ENCODE peak calls at places on chromosomes 2 and 18, in four cellular contexts. S, Z, G and H are unnamed samples.

GRCh38 chr2:146135245-146135644 is 1615.3 kb upstream of the ZEB2 start:
- DNase-seq in Z (no peak), S (no peak), G (no peak), H (no peak)

GRCh38 chr18:50203801-50204604 is 9.1 kb upstream of the MYO5B start:
- DNase-seq in G (peak; percentile 37), S (peak; percentile 46), Z (no peak), H (peak; percentile 74)

GRCh38 chr18:31683968-31684278 is 458 bp downstream of the B4GALT6 start:
- DNase-seq in S (no peak), Z (no peak), G (no peak), H (no peak)

GRCh38 chr2:73979021-73979420 is 5.7 kb upstream of the TET3 start:
- DNase-seq in Z (no peak), G (no peak), S (no peak), H (no peak)

GRCh38 chr2:85564144-85564563 is 2.9 kb upstream of the GGCX start:
- DNase-seq in G (no peak), S (no peak), Z (no peak), H (no peak)

GRCh38 chr2:120867290-120868231 is 131.9 kb downstream of the GLI2 start:
- DNase-seq in Z (no peak), S (no peak), G (peak; percentile 25), H (peak; percentile 55)

GRCh38 chr18:41075212-41075611 is 879.8 kb upstream of the PIK3C3 start:
- DNase-seq in G (no peak), Z (no peak), S (no peak), H (no peak)

GRCh38 chr2:163687213-163687612 is 48.6 kb downstream of the FIGN start:
- DNase-seq in S (no peak), Z (no peak), G (no peak), H (no peak)

GRCh38 chr18:63179422-63179821 is 140.1 kb downstream of the BCL2 start:
- DNase-seq in S (no peak), G (no peak), Z (no peak), H (no peak)

GRCh38 chr2:151472966-151473365 is 63.3 kb downstream of the RIF1 start:
- DNase-seq in G (no peak), Z (no peak), S (no peak), H (no peak)

GRCh38 chr2:26172866-26173595 is at the start of gene GAREM2:
- DNase-seq in Z (no peak), S (no peak), G (peak; percentile 73), H (peak; percentile 54)

GRCh38 chr18:34848695-34849094 is 138.6 kb downstream of the DTNA start:
- DNase-seq in S (no peak), Z (no peak), G (no peak), H (no peak)

GRCh38 chr18:37270046-37270665 is 295.4 kb downstream of the CELF4 start:
- DNase-seq in G (peak; percentile 56), S (peak; percentile 21), Z (no peak), H (peak; percentile 64)

GRCh38 chr2:132779206-132779605 is 109.2 kb upstream of the LYPD1 start:
- DNase-seq in G (no peak), S (no peak), Z (no peak), H (no peak)

GRCh38 chr2:41870948-41871522 is 176.8 kb upstream of the PKDCC start:
- DNase-seq in S (no peak), G (no peak), Z (no peak), H (peak; percentile 66)

GRCh38 chr2:71934595-71935263 is 212.9 kb downstream of the CYP26B1 start:
- DNase-seq in S (no peak), G (peak; percentile 9), Z (no peak), H (no peak)

GRCh38 chr18:48800877-48801727 is 149.7 kb downstream of the SMAD7 start:
- DNase-seq in G (no peak), S (no peak), Z (peak; percentile 89), H (peak; percentile 1)

GRCh38 chr18:75824661-75825060 is 397.2 kb upstream of the SMIM21 start:
- DNase-seq in G (no peak), Z (no peak), S (no peak), H (no peak)

GRCh38 chr2:27086722-27087446 is at the start of gene KHK:
- DNase-seq in Z (no peak), S (peak; percentile 58), G (peak; percentile 42), H (peak; percentile 67)

GRCh38 chr2:44237221-44237620 is 38.1 kb upstream of the SLC3A1 start:
- DNase-seq in S (no peak), Z (peak; percentile 26), G (no peak), H (no peak)

GRCh38 chr2:217837001-217837491 is 165.7 kb downstream of the TNS1 start:
- DNase-seq in G (no peak), S (peak; percentile 17), Z (no peak), H (peak; percentile 63)

GRCh38 chr18:31931163-31931885 is 11.6 kb downstream of the TRAPPC8 start:
- DNase-seq in G (no peak), Z (no peak), S (no peak), H (no peak)

GRCh38 chr2:169036717-169037450 is 5.8 kb upstream of the ABCB11 start:
- DNase-seq in S (no peak), Z (no peak), G (no peak), H (no peak)

GRCh38 chr18:57116598-57117132 is 30.2 kb upstream of the BOD1L2 start:
- DNase-seq in S (no peak), Z (no peak), G (no peak), H (no peak)

GRCh38 chr18:58105908-58106673 is 62.1 kb downstream of the NEDD4L start:
- DNase-seq in G (no peak), S (no peak), Z (no peak), H (no peak)

GRCh38 chr2:29382486-29382885 is 267.3 kb downstream of the CLIP4 start:
- DNase-seq in Z (no peak), S (no peak), G (no peak), H (no peak)

GRCh38 chr18:12336887-12337286 is 28.8 kb downstream of the TUBB6 start:
- DNase-seq in G (no peak), S (peak; percentile 86), Z (no peak), H (no peak)

GRCh38 chr2:223524066-223524465 is 78.1 kb downstream of the SCG2 start:
- DNase-seq in G (no peak), S (no peak), Z (no peak), H (no peak)

DNA sequence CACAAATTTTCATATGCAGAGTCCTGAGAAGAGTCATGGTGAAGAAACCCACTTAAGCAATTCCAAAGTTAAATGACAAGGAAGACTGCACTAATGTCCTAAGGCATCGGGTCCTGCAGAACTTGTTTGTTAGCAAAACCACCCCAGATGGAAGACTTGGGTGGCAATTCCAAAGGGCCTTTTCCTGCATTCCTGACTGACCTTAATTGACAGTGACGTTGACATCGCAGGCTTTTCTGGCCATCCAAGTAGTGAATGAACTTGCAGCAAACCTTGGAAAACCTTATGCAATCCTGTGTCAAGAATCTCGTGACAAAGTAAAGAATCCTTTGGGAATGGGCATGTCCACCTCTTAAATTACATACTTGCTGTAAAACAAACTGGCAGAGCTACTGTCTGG is 112.5 kb upstream of the SH3BP4 start:
- DNase-seq in S (peak; percentile 64), G (no peak), Z (no peak), H (no peak)
- TF ChIP-seq TCF7 in S (no peak), G (no peak), Z (no peak), H (no peak)

DNA sequence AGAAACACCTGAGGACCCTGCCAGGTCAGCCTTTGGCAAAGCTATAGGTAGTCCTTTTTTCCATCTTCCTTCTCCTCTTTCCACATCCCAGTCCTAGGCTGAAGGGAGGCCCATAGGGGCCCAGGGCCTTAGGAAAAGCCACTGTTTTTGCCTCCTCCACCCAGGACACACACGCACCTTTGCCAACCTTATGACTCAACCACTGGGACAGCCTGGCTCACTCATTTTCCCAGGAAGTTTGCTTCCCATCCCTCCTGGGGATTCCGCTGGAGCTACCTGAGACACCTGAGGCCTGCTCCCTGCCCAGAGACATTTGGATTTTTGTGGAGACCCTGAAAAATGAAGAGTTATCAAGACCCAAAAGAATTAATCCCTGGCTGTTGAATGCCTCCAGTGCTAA is 273.4 kb upstream of the SIX2 start:
- DNase-seq in Z (no peak), S (no peak), G (no peak), H (no peak)
- TF ChIP-seq SP1 in Z (no peak), S (no peak), G (no peak), H (no peak)

GRCh38 chr2:88667219-88667618 is 24.3 kb upstream of the RPIA start:
- DNase-seq in G (no peak), S (no peak), Z (no peak), H (no peak)

GRCh38 chr2:88671786-88672427 is 19.6 kb upstream of the RPIA start:
- DNase-seq in S (peak; percentile 50), Z (no peak), G (peak; percentile 51), H (no peak)

GRCh38 chr2:88668862-88669261 is 22.6 kb upstream of the RPIA start:
- DNase-seq in G (no peak), S (peak; percentile 76), Z (no peak), H (no peak)

GRCh38 chr2:88666576-88666975 is 24.9 kb upstream of the RPIA start:
- DNase-seq in Z (no peak), G (no peak), S (peak; percentile 55), H (no peak)

DNA sequence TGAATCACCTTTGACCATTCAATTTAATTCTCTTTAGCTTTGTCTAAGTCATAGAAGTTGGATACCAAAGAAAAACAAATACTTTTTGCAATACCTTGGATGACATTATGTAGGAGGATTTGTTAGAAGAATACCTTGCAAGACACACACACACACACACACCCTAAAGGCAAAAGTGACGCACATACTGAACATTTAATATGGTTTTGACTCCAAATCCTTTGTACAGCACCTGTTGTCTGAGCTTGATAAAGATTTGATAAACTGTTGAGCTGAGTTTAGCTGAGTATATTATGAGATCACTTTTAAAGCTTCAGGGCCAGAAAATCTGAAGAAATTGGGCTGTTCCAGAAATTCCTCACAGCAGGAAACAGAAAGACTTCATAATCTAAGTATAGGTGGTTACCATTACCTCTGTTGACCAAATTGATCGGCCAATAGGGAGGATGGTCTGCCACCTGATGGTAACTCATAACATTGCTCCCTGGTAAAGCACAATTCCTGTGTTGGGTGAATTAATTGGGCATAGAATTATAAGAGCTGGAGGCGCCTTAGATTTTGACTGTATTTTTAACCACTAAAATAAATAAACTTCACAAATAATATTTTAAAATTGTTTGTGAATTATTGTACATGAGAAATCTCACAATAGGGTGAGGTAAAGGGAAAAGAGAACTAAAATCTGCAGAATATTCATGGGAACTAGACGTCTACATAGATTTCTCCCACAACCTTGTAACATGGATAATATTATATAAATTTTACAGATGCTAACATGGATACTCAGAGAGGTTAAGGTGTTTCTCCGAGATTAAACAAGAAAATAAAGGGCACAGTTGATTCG is 21.9 kb upstream of the RPIA start:
- DNase-seq in S (peak; percentile 58), Z (peak; percentile 32), G (peak; percentile 48), H (peak; percentile 29)
- TF ChIP-seq TCF7 in S (no peak), Z (no peak), G (no peak), H (no peak)

GRCh38 chr2:38178556-38179419 is 102.8 kb upstream of the CYP1B1 start:
- DNase-seq in Z (peak; percentile 68), G (no peak), S (no peak), H (no peak)

GRCh38 chr2:38178142-38178541 is 102.2 kb upstream of the CYP1B1 start:
- DNase-seq in Z (no peak), S (no peak), G (no peak), H (no peak)

GRCh38 chr2:38174646-38175096 is 98.7 kb upstream of the CYP1B1 start:
- DNase-seq in Z (no peak), G (no peak), S (no peak), H (no peak)

GRCh38 chr2:38174131-38174530 is 98.2 kb upstream of the CYP1B1 start:
- DNase-seq in G (no peak), Z (no peak), S (no peak), H (no peak)

DNA sequence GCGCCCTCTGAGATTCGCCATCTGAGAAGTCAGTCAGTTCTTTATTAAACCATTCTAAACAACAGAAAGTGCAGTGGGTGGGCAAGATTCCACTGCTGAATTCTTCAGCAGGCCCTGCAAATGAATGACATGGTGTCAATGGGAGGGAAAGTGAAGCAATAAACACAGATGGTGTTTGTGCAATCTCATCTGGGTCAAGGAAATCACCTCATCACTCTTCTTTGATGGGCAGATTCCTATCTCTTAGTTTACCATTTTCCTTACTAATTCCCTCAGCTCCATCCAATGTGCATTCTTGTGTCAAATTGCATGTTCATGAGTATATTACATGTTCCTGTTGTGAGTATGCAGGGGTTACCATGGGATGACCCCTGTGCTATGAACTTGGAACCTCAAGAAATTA is 100.7 kb upstream of the CYP1B1 start:
- DNase-seq in Z (no peak), G (no peak), S (no peak), H (no peak)
- TF ChIP-seq SP1 in Z (no peak), G (no peak), S (no peak), H (no peak)